ENCODE peak calls at places on chromosomes 6 and 20, in six cellular contexts. J is stimulated activated CD4-positive, alpha-beta T cell treated with anti-CD3 and anti-CD28 coated beads, TNF-alpha, amount 100 ng/mL, for 24 hours; D is AG08395; E is left colon; M is tibial nerve; S is HCEC 1CT. B is an unnamed sample.

GRCh38 chr20:45312241-45312640 is 4.1 kb upstream of the MATN4 start:
- DNase-seq in J (no peak), D (no peak), E (no peak), M (no peak), S (no peak), B (no peak)

GRCh38 chr6:18412644-18413043 is 25.5 kb downstream of the RNF144B start:
- DNase-seq in J (no peak), D (peak; percentile 46), E (no peak), M (no peak), S (no peak), B (no peak)

GRCh38 chr6:110331816-110332215 is 26.3 kb downstream of the METTL24 start:
- DNase-seq in J (no peak), D (peak; percentile 42), E (no peak), M (no peak), S (no peak), B (peak; percentile 13)

GRCh38 chr6:144757299-144757698 is 472.2 kb downstream of the UTRN start:
- DNase-seq in J (no peak), D (no peak), E (no peak), M (no peak), S (no peak), B (no peak)

GRCh38 chr6:94902974-94903628 is 674.2 kb upstream of the MANEA start:
- DNase-seq in J (no peak), D (no peak), E (no peak), M (no peak), S (no peak), B (no peak)

GRCh38 chr6:6699741-6700367 is 111.3 kb downstream of the LY86 start:
- DNase-seq in J (no peak), D (peak; percentile 95), E (peak; percentile 97), M (peak; percentile 72), S (peak; percentile 82), B (peak; percentile 93)

GRCh38 chr6:16286151-16286522 is 47.8 kb downstream of the GMPR start:
- DNase-seq in J (peak; percentile 0), D (peak; percentile 78), E (no peak), M (no peak), S (peak; percentile 18), B (peak; percentile 36)

GRCh38 chr6:129331450-129332138 is 378.4 kb downstream of the ARHGAP18 start:
- DNase-seq in J (no peak), D (peak; percentile 33), E (no peak), M (no peak), S (peak; percentile 78), B (peak; percentile 74)

GRCh38 chr20:2114990-2115681 is 13.5 kb downstream of the STK35 start:
- DNase-seq in J (no peak), D (no peak), E (peak; percentile 38), M (no peak), S (peak; percentile 67), B (peak; percentile 11)

GRCh38 chr6:31116661-31117385 is 2.2 kb downstream of the PSORS1C1 start:
- DNase-seq in J (no peak), D (peak; percentile 41), E (no peak), M (no peak), S (no peak), B (no peak)

GRCh38 chr6:158522616-158523015 is 37.3 kb upstream of the TMEM181 start:
- DNase-seq in J (no peak), D (no peak), E (no peak), M (no peak), S (no peak), B (no peak)

GRCh38 chr6:42394881-42395620 is 56.7 kb downstream of the TRERF1 start:
- DNase-seq in J (no peak), D (no peak), E (no peak), M (no peak), S (no peak), B (no peak)

GRCh38 chr6:99146716-99147115 is 199.0 kb upstream of the FBXL4 start:
- DNase-seq in J (no peak), D (no peak), E (no peak), M (no peak), S (no peak), B (no peak)

GRCh38 chr20:56463428-56463827 is 5.0 kb upstream of the RTF2 start:
- DNase-seq in J (no peak), D (no peak), E (no peak), M (no peak), S (no peak), B (no peak)

GRCh38 chr6:108117427-108118358 is 43.2 kb upstream of the OSTM1 start:
- DNase-seq in J (no peak), D (no peak), E (peak; percentile 34), M (no peak), S (no peak), B (peak; percentile 18)

GRCh38 chr6:144266091-144266649 is 19.0 kb upstream of the UTRN start:
- DNase-seq in J (no peak), D (peak; percentile 35), E (no peak), M (peak; percentile 47), S (peak; percentile 83), B (peak; percentile 88)

GRCh38 chr6:45697605-45698004 is 318.1 kb downstream of the CLIC5 start:
- DNase-seq in J (no peak), D (peak; percentile 95), E (no peak), M (no peak), S (peak; percentile 99), B (peak; percentile 100)

GRCh38 chr20:33649201-33649631 is 12.9 kb upstream of the C20orf144 start:
- DNase-seq in J (no peak), D (peak; percentile 57), E (peak; percentile 30), M (no peak), S (no peak), B (no peak)

GRCh38 chr6:50442531-50443040 is 270.7 kb upstream of the TFAP2D start:
- DNase-seq in J (no peak), D (no peak), E (no peak), M (no peak), S (no peak), B (no peak)

GRCh38 chr6:91098006-91098405 is 511.1 kb upstream of the MAP3K7 start:
- DNase-seq in J (no peak), D (no peak), E (no peak), M (no peak), S (no peak), B (peak; percentile 19)